ENCODE peak calls at places on chromosomes 3 and 15, in ten cellular contexts. X, U, H, Y, D, O, N, C, F and B are unnamed samples.

GRCh38 chr3:133595341-133595740 is 21.9 kb downstream of the CDV3 start:
- DNase-seq in O (no peak), U (no peak), F (no peak), C (peak), H (no peak), N (no peak), D (peak), X (no peak), Y (peak), B (no peak)

GRCh38 chr3:192063570-192063969 is 602.6 kb downstream of the PYDC2 start:
- DNase-seq in H (peak), O (no peak), C (peak), Y (no peak), N (no peak), U (no peak), X (no peak), F (peak), D (peak), B (peak)

GRCh38 chr3:70990723-70991122 is 592.8 kb downstream of the FOXP1 start:
- DNase-seq in X (no peak), Y (no peak), U (no peak), O (no peak), C (peak), H (no peak), N (no peak), D (no peak), F (no peak), B (no peak)

GRCh38 chr3:59254433-59254832 is 204.6 kb upstream of the CFAP20DC start:
- DNase-seq in N (no peak), Y (no peak), U (no peak), D (no peak), C (no peak), X (no peak), F (no peak), O (no peak), H (no peak), B (no peak)

GRCh38 chr3:8663177-8664061 is 18.8 kb upstream of the SSUH2 start:
- DNase-seq in Y (peak), X (peak), D (peak), C (peak), F (no peak), U (peak), H (peak), O (peak), N (peak), B (peak)

GRCh38 chr15:100115066-100115710 is 226.6 kb downstream of the ADAMTS17 start:
- DNase-seq in O (no peak), D (no peak), Y (no peak), N (no peak), X (no peak), F (no peak), H (no peak), U (no peak), C (no peak), B (no peak)

GRCh38 chr15:63013052-63013808 is 29.3 kb upstream of the TPM1 start:
- DNase-seq in F (peak), C (peak), Y (no peak), X (peak), U (no peak), N (peak), H (no peak), O (no peak), D (peak), B (peak)

GRCh38 chr3:30605706-30606300 is 598 bp upstream of the TGFBR2 start:
- DNase-seq in F (no peak), H (no peak), O (no peak), D (no peak), N (no peak), U (no peak), C (no peak), Y (no peak), X (no peak), B (no peak)

GRCh38 chr15:90286678-90287077 is 21.2 kb downstream of the NGRN start:
- DNase-seq in D (peak), O (peak), C (peak), F (no peak), X (no peak), N (no peak), Y (peak), H (no peak), U (peak), B (peak)

GRCh38 chr15:48084759-48085420 is 35.9 kb upstream of the SLC24A5 start:
- DNase-seq in N (peak), F (no peak), O (peak), U (no peak), D (peak), X (no peak), C (peak), Y (no peak), H (no peak), B (peak)

GRCh38 chr3:71581451-71581980 is 2.0 kb downstream of the FOXP1 start:
- DNase-seq in N (no peak), D (peak), H (peak), O (peak), C (peak), Y (peak), F (peak), X (no peak), U (no peak), B (peak)

GRCh38 chr15:87711011-87711410 is 545.5 kb downstream of the NTRK3 start:
- DNase-seq in C (no peak), F (no peak), H (no peak), U (no peak), N (no peak), X (peak), O (no peak), D (peak), Y (no peak), B (peak)

GRCh38 chr15:61383421-61383820 is 154.3 kb upstream of the RORA start:
- DNase-seq in X (peak), D (peak), U (no peak), O (no peak), N (peak), C (peak), H (no peak), Y (no peak), F (no peak), B (peak)

GRCh38 chr15:90883526-90883931 is 775 bp upstream of the FES start:
- DNase-seq in N (no peak), O (no peak), Y (no peak), U (no peak), C (no peak), D (no peak), X (no peak), F (no peak), H (no peak), B (no peak)

GRCh38 chr3:94159062-94159726 is 96.3 kb downstream of the NSUN3 start:
- DNase-seq in U (no peak), N (peak), D (peak), O (no peak), C (peak), H (no peak), F (no peak), X (peak), Y (no peak), B (peak)

GRCh38 chr3:185270262-185270955 is 16.6 kb upstream of the EHHADH start:
- DNase-seq in D (peak), F (no peak), O (peak), U (no peak), X (no peak), C (peak), H (peak), Y (peak), N (peak), B (peak)

GRCh38 chr3:123708531-123708930 is 123.7 kb upstream of the HACD2 start:
- DNase-seq in C (no peak), H (no peak), X (no peak), Y (no peak), O (no peak), D (no peak), N (no peak), U (no peak), F (no peak), B (no peak)

GRCh38 chr3:114569186-114569585 is 275.4 kb downstream of the TIGIT start:
- DNase-seq in H (no peak), O (no peak), F (no peak), N (no peak), D (peak), C (peak), X (no peak), U (no peak), Y (no peak), B (no peak)

GRCh38 chr3:105823149-105823866 is 45.5 kb downstream of the CBLB start:
- DNase-seq in N (peak), H (no peak), O (no peak), D (peak), U (no peak), Y (no peak), F (no peak), C (peak), X (peak), B (peak)

GRCh38 chr3:46733026-46733800 is 15.5 kb upstream of the PRSS50 start:
- DNase-seq in O (no peak), C (peak), N (no peak), F (no peak), Y (no peak), X (no peak), D (no peak), U (no peak), H (no peak), B (no peak)

GRCh38 chr3:8371085-8371551 is 130.5 kb upstream of the LMCD1 start:
- DNase-seq in N (peak), X (peak), O (no peak), C (peak), H (no peak), D (peak), F (no peak), Y (no peak), U (no peak), B (peak)